ENCODE peak calls at places on chromosome 5, in five cellular contexts. G, I, T, H and U are unnamed samples.

GRCh38 chr5:97986069-97986468 is 787.4 kb upstream of the RGMB start:
- DNase-seq in G (peak), I (peak), T (peak), H (no peak), U (peak)

GRCh38 chr5:72108200-72109050 is 1.1 kb downstream of the MAP1B start:
- DNase-seq in G (peak), I (peak), T (no peak), H (peak), U (peak)

GRCh38 chr5:122192883-122193496 is 63.6 kb downstream of the ZNF474 start:
- DNase-seq in G (no peak), I (peak), T (no peak), H (peak), U (peak)

GRCh38 chr5:68420476-68421344 is 205.2 kb downstream of the PIK3R1 start:
- DNase-seq in G (no peak), I (no peak), T (no peak), H (no peak), U (no peak)

GRCh38 chr5:179270581-179271300 is 74.5 kb downstream of the ADAMTS2 start:
- DNase-seq in G (peak), I (no peak), T (no peak), H (no peak), U (peak)

GRCh38 chr5:160310910-160311295 is 1.5 kb downstream of the CCNJL start:
- DNase-seq in G (peak), I (no peak), T (no peak), H (no peak), U (no peak)

GRCh38 chr5:140632366-140633080 is 452 bp downstream of the CD14 start:
- DNase-seq in G (no peak), I (no peak), T (no peak), H (no peak), U (peak)

GRCh38 chr5:122076669-122077450 is 1.2 kb downstream of the LOX start:
- DNase-seq in G (peak), I (peak), T (no peak), H (peak), U (peak)

GRCh38 chr5:20694121-20694520 is 706.1 kb upstream of the CDH18 start:
- DNase-seq in G (no peak), I (no peak), T (no peak), H (no peak), U (no peak)

GRCh38 chr5:155343468-155343867 is 329.9 kb downstream of the KIF4B start:
- DNase-seq in G (no peak), I (no peak), T (no peak), H (no peak), U (no peak)

GRCh38 chr5:178206166-178207101 is 2.1 kb downstream of the HNRNPAB start:
- DNase-seq in G (no peak), I (no peak), T (no peak), H (no peak), U (peak)

GRCh38 chr5:93717162-93717561 is 24.2 kb downstream of the POU5F2 start:
- DNase-seq in G (no peak), I (peak), T (no peak), H (no peak), U (peak)

GRCh38 chr5:101897914-101898313 is 398.2 kb downstream of the SLCO4C1 start:
- DNase-seq in G (peak), I (peak), T (no peak), H (no peak), U (no peak)

GRCh38 chr5:142115937-142116614 is 7.5 kb downstream of the NDFIP1 start:
- DNase-seq in G (no peak), I (no peak), T (no peak), H (no peak), U (peak)

GRCh38 chr5:9851458-9851857 is 221.3 kb upstream of the TAS2R1 start:
- DNase-seq in G (no peak), I (peak), T (no peak), H (no peak), U (peak)

GRCh38 chr5:131279209-131279608 is 15.4 kb downstream of the CDC42SE2 start:
- DNase-seq in G (no peak), I (no peak), T (no peak), H (no peak), U (no peak)

GRCh38 chr5:14326035-14326909 is 183.1 kb downstream of the TRIO start:
- DNase-seq in G (no peak), I (no peak), T (no peak), H (no peak), U (no peak)

GRCh38 chr5:78387468-78388153 is 27.2 kb downstream of the SCAMP1 start:
- DNase-seq in G (no peak), I (no peak), T (no peak), H (no peak), U (no peak)

GRCh38 chr5:73564644-73565165 is 734 bp downstream of the ANKRA2 start:
- DNase-seq in G (no peak), I (no peak), T (no peak), H (no peak), U (no peak)

GRCh38 chr5:170697031-170697430 is 86.5 kb upstream of the GABRP start:
- DNase-seq in G (no peak), I (no peak), T (no peak), H (no peak), U (no peak)

GRCh38 chr5:168916852-168917251 is 337.7 kb upstream of the PANK3 start:
- DNase-seq in G (no peak), I (peak), T (no peak), H (no peak), U (no peak)

GRCh38 chr5:108989761-108990392 is 242.2 kb downstream of the FER start:
- DNase-seq in G (no peak), I (peak), T (no peak), H (no peak), U (peak)

GRCh38 chr5:13516195-13516594 is 428.3 kb downstream of the DNAH5 start:
- DNase-seq in G (no peak), I (no peak), T (no peak), H (no peak), U (no peak)

GRCh38 chr5:101431201-101431600 is 528.1 kb upstream of the ST8SIA4 start:
- DNase-seq in G (no peak), I (no peak), T (no peak), H (no peak), U (no peak)

GRCh38 chr5:58444805-58445204 is 15.1 kb downstream of the PLK2 start:
- DNase-seq in G (no peak), I (no peak), T (no peak), H (no peak), U (no peak)

GRCh38 chr5:62901001-62901400 is 322.4 kb downstream of the LRRC70 start:
- DNase-seq in G (no peak), I (no peak), T (no peak), H (no peak), U (no peak)

DNA sequence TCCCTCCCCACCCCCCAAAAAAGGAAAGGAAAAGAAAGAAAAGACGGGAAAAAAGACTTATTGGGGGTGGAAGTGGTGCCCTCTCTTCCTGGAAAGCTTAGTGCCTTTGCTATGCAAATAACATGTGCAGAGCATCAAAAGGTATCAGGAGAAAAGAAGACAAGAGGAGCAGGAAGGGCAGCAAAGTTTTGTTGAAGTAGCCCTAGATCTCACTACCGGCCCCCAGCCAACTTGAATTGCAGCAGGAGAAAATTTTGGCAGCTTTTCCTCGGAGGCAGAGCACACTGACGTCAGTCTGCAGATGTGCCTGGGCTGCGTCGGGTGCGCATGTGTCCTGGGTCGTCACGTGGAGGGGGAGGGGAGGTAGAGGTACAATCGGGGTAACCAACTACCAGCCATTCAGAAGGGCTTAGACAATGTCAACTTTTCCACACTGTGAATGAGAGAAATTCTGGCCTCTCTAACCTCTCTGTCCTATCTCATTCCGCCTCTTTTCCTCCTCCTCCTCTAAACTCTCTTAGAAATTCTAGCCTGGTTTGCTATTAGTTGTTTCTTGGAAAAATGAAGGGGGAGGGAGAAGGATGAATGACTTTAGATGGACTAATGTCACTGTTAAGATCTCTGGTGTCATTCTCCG is at the start of gene ADAMTS6:
- DNase-seq in G (peak), I (peak), T (no peak), H (peak), U (peak)
- H2BK15ac ChIP-seq in G (no peak), I (no peak), T (no peak), H (no peak), U (peak)

GRCh38 chr5:113118765-113119164 is 142.2 kb downstream of the DCP2 start:
- DNase-seq in G (no peak), I (no peak), T (no peak), H (no peak), U (no peak)
- H2BK120ac ChIP-seq in G (no peak), I (no peak), T (no peak), H (no peak), U (no peak)

GRCh38 chr5:95822408-95823240 is at the start of gene GLRX:
- DNase-seq in G (peak), I (peak), T (peak), H (peak), U (peak)
- H2BK15ac ChIP-seq in G (no peak), I (peak), T (peak), H (peak), U (peak)

GRCh38 chr5:74647096-74647495 is 6.6 kb upstream of the ENC1 start:
- DNase-seq in G (no peak), I (no peak), T (no peak), H (no peak), U (no peak)
- H2BK120ac ChIP-seq in G (no peak), I (no peak), T (no peak), H (no peak), U (peak)